ENCODE peak calls at places on chromosomes 16 and 17, in nine cellular contexts. Y is EL; F is lower leg skin; X is stimulated activated CD8-positive, alpha-beta memory T cell treated with anti-CD3 and anti-CD28 coated beads, Interleukin-4, amount 100 ng/mL, for 24 hours; W is spleen; H is neural progenitor cell; N is CD8-positive, alpha-beta memory T cell; G is glutamatergic neuron; V is Kasumi-1. O is an unnamed sample.

GRCh38 chr17:28745052-28745776 is 1.4 kb downstream of the TRAF4 start:
- DNase-seq in Y (peak; percentile 58), F (no peak), X (no peak), W (peak; percentile 85), H (peak; percentile 85), N (no peak), G (peak; percentile 85), V (peak; percentile 14), O (no peak)

GRCh38 chr17:82065193-82065637 is 389 bp downstream of the DUS1L start:
- DNase-seq in Y (peak; percentile 34), F (no peak), X (no peak), W (peak; percentile 86), H (no peak), N (peak; percentile 61), G (no peak), V (no peak), O (no peak)

GRCh38 chr17:1783834-1784611 is 22.2 kb downstream of the SERPINF1 start:
- DNase-seq in Y (peak; percentile 47), F (peak; percentile 93), X (no peak), W (peak; percentile 87), H (peak; percentile 65), N (no peak), G (no peak), V (peak; percentile 17), O (no peak)

GRCh38 chr17:46764709-46765401 is 53.6 kb downstream of the WNT3 start:
- DNase-seq in Y (peak; percentile 99), F (no peak), X (no peak), W (no peak), H (no peak), N (no peak), G (no peak), V (no peak), O (no peak)

GRCh38 chr17:16361874-16362273 is 8.6 kb upstream of the CENPV start:
- DNase-seq in Y (no peak), F (no peak), X (no peak), W (peak; percentile 1), H (no peak), N (no peak), G (no peak), V (no peak), O (no peak)

GRCh38 chr17:3762922-3763776 is 37.8 kb downstream of the ITGAE start:
- DNase-seq in Y (no peak), F (no peak), X (no peak), W (no peak), H (no peak), N (peak; percentile 69), G (no peak), V (no peak), O (peak; percentile 83)

GRCh38 chr16:66342294-66342900 is 24.1 kb upstream of the CDH5 start:
- DNase-seq in Y (peak; percentile 16), F (no peak), X (no peak), W (peak; percentile 67), H (peak; percentile 79), N (no peak), G (peak; percentile 86), V (peak; percentile 50), O (no peak)

GRCh38 chr17:8384801-8385335 is 1.9 kb upstream of the RPL26 start:
- DNase-seq in Y (peak; percentile 98), F (no peak), X (no peak), W (no peak), H (peak; percentile 21), N (no peak), G (no peak), V (no peak), O (no peak)

GRCh38 chr17:17750881-17751280 is 69.6 kb downstream of the RAI1 start:
- DNase-seq in Y (no peak), F (no peak), X (no peak), W (peak; percentile 84), H (no peak), N (peak; percentile 74), G (no peak), V (peak; percentile 60), O (peak; percentile 73)

GRCh38 chr16:88303890-88304819 is 78.6 kb upstream of the ZNF469 start:
- DNase-seq in Y (peak; percentile 92), F (no peak), X (no peak), W (no peak), H (no peak), N (no peak), G (no peak), V (no peak), O (no peak)

GRCh38 chr17:13393841-13394710 is 207.7 kb downstream of the HS3ST3A1 start:
- DNase-seq in Y (peak; percentile 28), F (no peak), X (no peak), W (no peak), H (no peak), N (no peak), G (no peak), V (no peak), O (no peak)

GRCh38 chr17:7408341-7408740 is 696 bp downstream of the NLGN2 start:
- DNase-seq in Y (no peak), F (no peak), X (no peak), W (no peak), H (no peak), N (peak; percentile 68), G (peak; percentile 34), V (no peak), O (no peak)

O was measured in GM12864.